ENCODE peak calls at places on chromosomes 16 and 17, in nine cellular contexts. K, F, B, Z, X, C, P, N and A are unnamed samples.

GRCh38 chr17:48131216-48131824 is 23.8 kb downstream of the SNX11 start:
- DNase-seq in K (peak; percentile 53), F (peak; percentile 70), B (peak; percentile 93), Z (peak; percentile 93), X (peak; percentile 66), C (peak; percentile 15), P (peak; percentile 65), N (peak; percentile 74), A (peak; percentile 86)

GRCh38 chr16:55842369-55843104 is 9.6 kb upstream of the CES1 start:
- DNase-seq in K (peak; percentile 17), F (peak; percentile 49), B (peak; percentile 74), Z (no peak), X (peak; percentile 45), C (no peak), P (no peak), N (peak; percentile 60), A (peak; percentile 77)

GRCh38 chr16:30052671-30053372 is 12.7 kb upstream of the ALDOA start:
- DNase-seq in K (peak; percentile 48), F (peak; percentile 93), B (peak; percentile 95), Z (peak; percentile 96), X (peak; percentile 88), C (peak; percentile 67), P (peak; percentile 95), N (peak; percentile 96), A (peak; percentile 95)

GRCh38 chr17:44527102-44527501 is 23.9 kb upstream of the GPATCH8 start:
- DNase-seq in K (no peak), F (no peak), B (no peak), Z (no peak), X (no peak), C (no peak), P (no peak), N (no peak), A (no peak)

GRCh38 chr16:75038036-75038959 is 39.5 kb downstream of the ZNRF1 start:
- DNase-seq in K (no peak), F (no peak), B (no peak), Z (no peak), X (peak; percentile 68), C (no peak), P (no peak), N (peak; percentile 22), A (no peak)

GRCh38 chr17:81291662-81292061 is 3.4 kb downstream of the SLC38A10 start:
- DNase-seq in K (no peak), F (peak; percentile 32), B (peak; percentile 71), Z (peak; percentile 93), X (peak; percentile 25), C (no peak), P (peak; percentile 75), N (peak; percentile 81), A (peak; percentile 66)

GRCh38 chr17:6938637-6939036 is 57.2 kb upstream of the ALOX12 start:
- DNase-seq in K (no peak), F (no peak), B (no peak), Z (no peak), X (no peak), C (no peak), P (no peak), N (no peak), A (no peak)

GRCh38 chr16:47311738-47312505 is 148.9 kb downstream of the ITFG1 start:
- DNase-seq in K (no peak), F (no peak), B (peak; percentile 20), Z (peak; percentile 75), X (peak; percentile 57), C (no peak), P (no peak), N (no peak), A (peak; percentile 39)

GRCh38 chr16:89037261-89038152 is 56.1 kb upstream of the ACSF3 start:
- DNase-seq in K (no peak), F (peak; percentile 16), B (peak; percentile 91), Z (peak; percentile 93), X (peak; percentile 20), C (no peak), P (peak; percentile 44), N (peak; percentile 76), A (peak; percentile 54)

GRCh38 chr17:38352245-38353083 is 820 bp downstream of the SOCS7 start:
- DNase-seq in K (no peak), F (no peak), B (peak; percentile 58), Z (peak; percentile 88), X (no peak), C (no peak), P (peak; percentile 37), N (peak; percentile 30), A (no peak)

GRCh38 chr17:78805301-78805700 is 23.2 kb upstream of the CYTH1 start:
- DNase-seq in K (no peak), F (no peak), B (no peak), Z (no peak), X (no peak), C (no peak), P (no peak), N (no peak), A (peak; percentile 36)

GRCh38 chr16:26816885-26817571 is 249.7 kb upstream of the C16orf82 start:
- DNase-seq in K (peak; percentile 20), F (no peak), B (no peak), Z (no peak), X (peak; percentile 37), C (no peak), P (no peak), N (peak; percentile 53), A (no peak)

GRCh38 chr17:45131616-45132301 is 556 bp downstream of the PLCD3 start:
- DNase-seq in K (no peak), F (no peak), B (peak; percentile 82), Z (peak; percentile 95), X (no peak), C (no peak), P (peak; percentile 71), N (peak; percentile 68), A (peak; percentile 39)

GRCh38 chr16:89407925-89408300 is 82.4 kb downstream of the ANKRD11 start:
- DNase-seq in K (no peak), F (no peak), B (no peak), Z (no peak), X (no peak), C (no peak), P (no peak), N (no peak), A (no peak)

DNA sequence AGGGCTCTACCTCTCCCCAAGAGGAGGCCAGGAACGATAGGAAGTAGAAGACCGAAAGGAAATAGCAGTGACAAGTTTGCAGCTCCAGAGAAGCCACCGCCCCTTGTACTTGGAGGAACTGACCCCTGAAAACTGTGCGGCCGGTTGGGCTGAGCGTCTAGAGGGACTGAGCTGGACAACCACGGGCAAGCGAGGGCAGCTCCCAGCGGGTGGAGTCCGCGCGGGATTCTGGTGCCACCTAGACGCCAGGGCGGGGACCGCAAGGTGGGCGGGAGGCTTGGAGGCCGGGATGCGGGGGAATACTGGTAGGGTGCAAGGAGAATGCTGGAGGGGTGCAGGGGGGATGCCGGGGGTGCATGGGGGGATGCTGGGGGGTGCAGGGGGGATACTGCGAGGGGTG is 1.3 kb upstream of the SLC6A4 start:
- DNase-seq in K (no peak), F (no peak), B (peak; percentile 83), Z (peak; percentile 88), X (no peak), C (peak; percentile 36), P (peak; percentile 39), N (no peak), A (peak; percentile 46)
- H3K4me3 ChIP-seq in K (no peak overlapping the region), F (no peak overlapping the region), B (no peak overlapping the region), Z (no peak overlapping the region), X (no peak overlapping the region), C (peak overlapping the region; percentile 77), P (no peak overlapping the region), N (no peak overlapping the region), A (peak overlapping the region; percentile 16)

GRCh38 chr17:57938061-57938502 is 17.1 kb downstream of the CUEDC1 start:
- DNase-seq in K (no peak), F (no peak), B (no peak), Z (no peak), X (no peak), C (no peak), P (no peak), N (no peak), A (no peak)
- H3K27ac ChIP-seq in K (peak overlapping the region; percentile 76), F (no peak overlapping the region), B (no peak overlapping the region), Z (peak overlapping the region; percentile 32), X (no peak overlapping the region), C (no peak overlapping the region), P (no peak overlapping the region), N (no peak overlapping the region), A (peak overlapping the region; percentile 49)

GRCh38 chr17:65173951-65174683 is 36.9 kb downstream of the RGS9 start:
- DNase-seq in K (no peak), F (no peak), B (no peak), Z (no peak), X (no peak), C (no peak), P (no peak), N (no peak), A (no peak)

GRCh38 chr17:65177901-65178300 is 40.7 kb downstream of the RGS9 start:
- DNase-seq in K (no peak), F (no peak), B (no peak), Z (no peak), X (peak; percentile 83), C (no peak), P (no peak), N (no peak), A (no peak)

GRCh38 chr17:65174974-65175373 is 37.8 kb downstream of the RGS9 start:
- DNase-seq in K (no peak), F (no peak), B (no peak), Z (no peak), X (no peak), C (no peak), P (no peak), N (no peak), A (no peak)

GRCh38 chr17:65176646-65177409 is 39.7 kb downstream of the RGS9 start:
- DNase-seq in K (no peak), F (no peak), B (no peak), Z (no peak), X (no peak), C (no peak), P (no peak), N (no peak), A (no peak)

GRCh38 chr17:65175952-65176351 is 38.8 kb downstream of the RGS9 start:
- DNase-seq in K (no peak), F (no peak), B (no peak), Z (no peak), X (no peak), C (no peak), P (no peak), N (no peak), A (no peak)
- H3K4me1 ChIP-seq in K (no peaks in the 10 kb centered on the region), F (peaks cover 13% of the 10 kb centered on the region), B (peaks cover 12% of the 10 kb centered on the region), Z (no peaks in the 10 kb centered on the region), X (peaks cover 13% of the 10 kb centered on the region), C (no peaks in the 10 kb centered on the region), P (no peaks in the 10 kb centered on the region), N (peaks cover 23% of the 10 kb centered on the region), A (no peaks in the 10 kb centered on the region)

GRCh38 chr16:81435567-81435966 is 9.0 kb upstream of the CMIP start:
- DNase-seq in K (no peak), F (no peak), B (no peak), Z (no peak), X (no peak), C (no peak), P (no peak), N (no peak), A (no peak)

GRCh38 chr16:81431554-81432353 is 12.9 kb upstream of the CMIP start:
- DNase-seq in K (no peak), F (no peak), B (peak; percentile 41), Z (no peak), X (peak; percentile 77), C (no peak), P (no peak), N (no peak), A (no peak)

GRCh38 chr16:81429045-81429521 is 15.5 kb upstream of the CMIP start:
- DNase-seq in K (no peak), F (no peak), B (peak; percentile 61), Z (peak; percentile 90), X (peak; percentile 47), C (no peak), P (peak; percentile 59), N (peak; percentile 76), A (peak; percentile 39)

GRCh38 chr16:81436381-81436780 is 8.2 kb upstream of the CMIP start:
- DNase-seq in K (no peak), F (no peak), B (no peak), Z (no peak), X (no peak), C (no peak), P (no peak), N (no peak), A (no peak)

GRCh38 chr16:81432899-81433560 is 11.6 kb upstream of the CMIP start:
- DNase-seq in K (no peak), F (peak; percentile 83), B (no peak), Z (no peak), X (no peak), C (no peak), P (no peak), N (no peak), A (no peak)
- H3K4me3 ChIP-seq in K (no peak overlapping the region), F (no peak overlapping the region), B (no peak overlapping the region), Z (no peak overlapping the region), X (no peak overlapping the region), C (no peak overlapping the region), P (no peak overlapping the region), N (no peak overlapping the region), A (no peak overlapping the region)